ENCODE peak calls at places on chromosomes 6 and 20, in five cellular contexts. D is AG10803, F is keratinocyte, N is transverse colon, W is left lung. C is an unnamed sample.

GRCh38 chr6:68575765-68576439 is 59.2 kb upstream of the ADGRB3 start:
- DNase-seq in F (no peak), W (peak), D (no peak), N (no peak), C (peak)

GRCh38 chr6:149147191-149147590 is 170.3 kb upstream of the TAB2 start:
- DNase-seq in N (no peak), W (no peak), D (no peak), F (no peak), C (no peak)

GRCh38 chr6:6328451-6328850 is 8.0 kb upstream of the F13A1 start:
- DNase-seq in N (no peak), F (no peak), W (no peak), D (no peak), C (no peak)

GRCh38 chr6:150289454-150290071 is 79.2 kb upstream of the IYD start:
- DNase-seq in N (no peak), W (no peak), D (no peak), F (no peak), C (no peak)

GRCh38 chr6:152309006-152309405 is 328.2 kb downstream of the SYNE1 start:
- DNase-seq in N (no peak), W (no peak), F (no peak), D (no peak), C (no peak)

GRCh38 chr20:47776639-47777038 is 8.6 kb downstream of the SULF2 start:
- DNase-seq in N (no peak), W (no peak), F (no peak), D (no peak), C (no peak)

GRCh38 chr20:40319741-40320499 is 369.1 kb downstream of the MAFB start:
- DNase-seq in D (no peak), F (no peak), N (no peak), W (no peak), C (no peak)

GRCh38 chr6:91097316-91097878 is 510.5 kb upstream of the MAP3K7 start:
- DNase-seq in F (no peak), N (no peak), D (no peak), W (peak), C (peak)

GRCh38 chr6:69884231-69884630 is 17.9 kb downstream of the COL19A1 start:
- DNase-seq in D (no peak), W (no peak), N (no peak), F (no peak), C (no peak)

GRCh38 chr6:87396595-87397392 is 11.0 kb upstream of the CFAP206 start:
- DNase-seq in D (no peak), F (no peak), W (no peak), N (no peak), C (no peak)

GRCh38 chr6:119466226-119466625 is 116.7 kb upstream of the MAN1A1 start:
- DNase-seq in F (no peak), D (no peak), W (no peak), N (no peak), C (no peak)

GRCh38 chr6:116859264-116859663 is 17.8 kb upstream of the RFX6 start:
- DNase-seq in W (no peak), D (no peak), F (no peak), N (no peak), C (no peak)

GRCh38 chr6:144321839-144322591 is 36.9 kb downstream of the UTRN start:
- DNase-seq in D (peak), N (no peak), F (no peak), W (no peak), C (peak)

GRCh38 chr6:36131517-36132220 is 1.4 kb downstream of the MAPK13 start:
- DNase-seq in W (no peak), N (peak), D (peak), F (no peak), C (peak)

GRCh38 chr20:10783660-10784336 is 110.0 kb upstream of the JAG1 start:
- DNase-seq in W (no peak), F (no peak), D (no peak), N (no peak), C (no peak)

GRCh38 chr20:43992885-43993284 is 78.2 kb downstream of the TOX2 start:
- DNase-seq in W (no peak), N (no peak), F (no peak), D (no peak), C (no peak)

GRCh38 chr6:138569970-138570715 is 70.8 kb upstream of the NHSL1 start:
- DNase-seq in F (no peak), N (no peak), D (no peak), W (no peak), C (peak)

GRCh38 chr6:63643862-63644261 is 8.3 kb downstream of the PHF3 start:
- DNase-seq in F (no peak), N (no peak), W (no peak), D (peak), C (peak)

GRCh38 chr6:137641474-137642077 is 147.4 kb upstream of the OLIG3 start:
- DNase-seq in N (peak), F (no peak), W (peak), D (peak), C (peak)

GRCh38 chr6:79869600-79870084 is 77.7 kb downstream of the ELOVL4 start:
- DNase-seq in F (no peak), W (peak), N (peak), D (peak), C (peak)

GRCh38 chr6:14079433-14079832 is 38.1 kb upstream of the CD83 start:
- DNase-seq in W (no peak), F (no peak), D (no peak), N (no peak), C (peak)

GRCh38 chr6:44074383-44075136 is 52.7 kb downstream of the MRPL14 start:
- DNase-seq in D (peak), W (peak), F (no peak), N (peak), C (peak)

GRCh38 chr6:157143171-157143884 is 180.0 kb downstream of the TMEM242 start:
- DNase-seq in D (peak), N (no peak), F (no peak), W (no peak), C (peak)

GRCh38 chr20:17958326-17959256 is 10.0 kb downstream of the SNX5 start:
- DNase-seq in D (peak), N (no peak), F (no peak), W (no peak), C (peak)

GRCh38 chr20:17963114-17963897 is 5.3 kb downstream of the SNX5 start:
- DNase-seq in F (no peak), W (no peak), N (no peak), D (no peak), C (no peak)

GRCh38 chr20:17959257-17959627 is 9.4 kb downstream of the SNX5 start:
- DNase-seq in F (no peak), D (no peak), W (no peak), N (no peak), C (no peak)

GRCh38 chr20:17961600-17961965 is 7.0 kb downstream of the SNX5 start:
- DNase-seq in W (no peak), D (peak), N (no peak), F (no peak), C (peak)

GRCh38 chr20:17960927-17961599 is 7.5 kb downstream of the SNX5 start:
- DNase-seq in F (no peak), N (peak), D (peak), W (no peak), C (peak)
- H3K4me3 ChIP-seq in F (no peak), N (no peak), D (peak), W (no peak), C (no peak)

GRCh38 chr6:7750183-7750582 is 24.3 kb downstream of the BMP6 start:
- DNase-seq in N (no peak), D (no peak), W (no peak), F (no peak), C (no peak)
- TF ChIP-seq CTCF in N (no peak), D (no peak), W (no peak), F (no peak), C (no peak)

GRCh38 chr6:29884261-29884660 is 56.6 kb downstream of the HLA-G start:
- DNase-seq in W (no peak), F (no peak), N (no peak), D (no peak), C (no peak)

GRCh38 chr6:29887330-29887818 is 55.0 kb upstream of the HLA-A start:
- DNase-seq in W (peak), N (peak), F (no peak), D (peak), C (peak)

GRCh38 chr6:29887819-29888581 is 54.3 kb upstream of the HLA-A start:
- DNase-seq in W (peak), D (peak), F (peak), N (peak), C (peak)

DNA sequence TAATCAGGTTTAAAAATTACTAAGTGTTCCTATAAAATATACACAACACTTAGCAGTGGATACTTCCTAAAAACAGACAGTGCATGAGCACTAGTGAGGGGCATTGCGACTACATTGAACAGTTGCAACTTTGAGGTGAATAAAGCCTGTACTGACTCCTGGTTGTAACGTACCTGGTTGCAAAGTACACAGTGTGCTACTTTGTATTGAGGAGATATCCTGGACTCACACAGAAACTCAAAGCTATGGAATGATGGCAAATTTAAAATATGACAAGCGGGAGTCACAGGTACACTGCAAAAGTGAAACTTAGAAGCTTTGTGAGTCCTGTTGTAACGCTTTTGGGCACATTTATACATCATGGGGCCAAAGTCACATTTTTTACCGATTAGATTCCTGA is 55.6 kb upstream of the HLA-A start:
- DNase-seq in D (no peak), W (no peak), N (no peak), F (no peak), C (no peak)
- H3K4me3 ChIP-seq in D (no peak), W (no peak), N (peak), F (no peak), C (no peak)

GRCh38 chr20:34541264-34541901 is 17.1 kb upstream of the MAP1LC3A start:
- DNase-seq in W (no peak), D (no peak), F (no peak), N (no peak), C (no peak)
- TF ChIP-seq CTCF in W (no peak), D (no peak), F (no peak), N (no peak), C (no peak)

GRCh38 chr6:34362176-34362575 is 30.3 kb downstream of the NUDT3 start:
- DNase-seq in N (no peak), D (no peak), W (no peak), F (no peak), C (no peak)
- H3K4me3 ChIP-seq in N (no peak), D (no peak), W (no peak), F (no peak), C (no peak)

C was measured in astrocyte of the spinal cord.